ENCODE peak calls at places on chromosome 10, in nine cellular contexts. One of them, this sample, is unnamed.

GRCh38 chr10:2928219-2928840 is 139.0 kb upstream of the PFKP start:
- DNase-seq in HL-60: peak; percentile 22
- DNase-seq in AG09309: no peak
- DNase-seq in psoas muscle: peak; percentile 43
- DNase-seq in RWPE1: peak; percentile 74
- DNase-seq in epithelial cell of esophagus: peak; percentile 61
- DNase-seq in cardiac fibroblast: peak; percentile 64
- DNase-seq in fibroblast of pulmonary artery: peak; percentile 67
- DNase-seq in fibroblast of lung: peak; percentile 44
- DNase-seq in this sample: peak; percentile 53

GRCh38 chr10:110723224-110723891 is 79.2 kb downstream of the RBM20 start:
- DNase-seq in HL-60: no peak
- DNase-seq in AG09309: no peak
- DNase-seq in psoas muscle: no peak
- DNase-seq in RWPE1: no peak
- DNase-seq in epithelial cell of esophagus: no peak
- DNase-seq in cardiac fibroblast: no peak
- DNase-seq in fibroblast of pulmonary artery: no peak
- DNase-seq in fibroblast of lung: no peak
- DNase-seq in this sample: no peak

GRCh38 chr10:1420663-1421362 is 316.5 kb downstream of the ADARB2 start:
- DNase-seq in HL-60: peak; percentile 11
- DNase-seq in AG09309: no peak
- DNase-seq in psoas muscle: peak; percentile 28
- DNase-seq in RWPE1: peak; percentile 64
- DNase-seq in epithelial cell of esophagus: peak; percentile 35
- DNase-seq in cardiac fibroblast: no peak
- DNase-seq in fibroblast of pulmonary artery: no peak
- DNase-seq in fibroblast of lung: no peak
- DNase-seq in this sample: peak; percentile 49

GRCh38 chr10:109773818-109774440 is 149.4 kb downstream of the XPNPEP1 start:
- DNase-seq in HL-60: no peak
- DNase-seq in AG09309: peak; percentile 1
- DNase-seq in psoas muscle: no peak
- DNase-seq in RWPE1: peak; percentile 8
- DNase-seq in epithelial cell of esophagus: peak; percentile 45
- DNase-seq in cardiac fibroblast: peak; percentile 46
- DNase-seq in fibroblast of pulmonary artery: peak; percentile 55
- DNase-seq in fibroblast of lung: peak; percentile 12
- DNase-seq in this sample: peak; percentile 14

GRCh38 chr10:95327367-95327766 is 36.6 kb upstream of the PDLIM1 start:
- DNase-seq in HL-60: no peak
- DNase-seq in AG09309: no peak
- DNase-seq in psoas muscle: peak; percentile 67
- DNase-seq in RWPE1: peak; percentile 55
- DNase-seq in epithelial cell of esophagus: peak; percentile 75
- DNase-seq in cardiac fibroblast: peak; percentile 67
- DNase-seq in fibroblast of pulmonary artery: peak; percentile 69
- DNase-seq in fibroblast of lung: peak; percentile 55
- DNase-seq in this sample: peak; percentile 31

GRCh38 chr10:105797234-105797890 is 1156.3 kb downstream of the SORCS3 start:
- DNase-seq in HL-60: peak; percentile 1
- DNase-seq in AG09309: no peak
- DNase-seq in psoas muscle: no peak
- DNase-seq in RWPE1: peak; percentile 50
- DNase-seq in epithelial cell of esophagus: peak; percentile 69
- DNase-seq in cardiac fibroblast: peak; percentile 11
- DNase-seq in fibroblast of pulmonary artery: peak; percentile 33
- DNase-seq in fibroblast of lung: no peak
- DNase-seq in this sample: peak; percentile 0

GRCh38 chr10:89371987-89372386 is 5.9 kb upstream of the IFIT1B start:
- DNase-seq in HL-60: no peak
- DNase-seq in AG09309: no peak
- DNase-seq in psoas muscle: no peak
- DNase-seq in RWPE1: no peak
- DNase-seq in epithelial cell of esophagus: no peak
- DNase-seq in cardiac fibroblast: no peak
- DNase-seq in fibroblast of pulmonary artery: no peak
- DNase-seq in fibroblast of lung: no peak
- DNase-seq in this sample: no peak

GRCh38 chr10:99370993-99371392 is 41.8 kb downstream of the CNNM1 start:
- DNase-seq in HL-60: no peak
- DNase-seq in AG09309: no peak
- DNase-seq in psoas muscle: no peak
- DNase-seq in RWPE1: peak; percentile 33
- DNase-seq in epithelial cell of esophagus: peak; percentile 44
- DNase-seq in cardiac fibroblast: peak; percentile 20
- DNase-seq in fibroblast of pulmonary artery: peak; percentile 32
- DNase-seq in fibroblast of lung: no peak
- DNase-seq in this sample: no peak

GRCh38 chr10:4190876-4191275 is 405.9 kb upstream of the KLF6 start:
- DNase-seq in HL-60: no peak
- DNase-seq in AG09309: no peak
- DNase-seq in psoas muscle: no peak
- DNase-seq in RWPE1: no peak
- DNase-seq in epithelial cell of esophagus: peak; percentile 60
- DNase-seq in cardiac fibroblast: no peak
- DNase-seq in fibroblast of pulmonary artery: no peak
- DNase-seq in fibroblast of lung: no peak
- DNase-seq in this sample: no peak

GRCh38 chr10:92594194-92594593 is 1.3 kb downstream of the KIF11 start:
- DNase-seq in HL-60: no peak
- DNase-seq in AG09309: no peak
- DNase-seq in psoas muscle: no peak
- DNase-seq in RWPE1: no peak
- DNase-seq in epithelial cell of esophagus: no peak
- DNase-seq in cardiac fibroblast: no peak
- DNase-seq in fibroblast of pulmonary artery: no peak
- DNase-seq in fibroblast of lung: no peak
- DNase-seq in this sample: no peak

GRCh38 chr10:34753014-34753757 is 61.9 kb downstream of the PARD3 start:
- DNase-seq in HL-60: no peak
- DNase-seq in AG09309: no peak
- DNase-seq in psoas muscle: no peak
- DNase-seq in RWPE1: no peak
- DNase-seq in epithelial cell of esophagus: no peak
- DNase-seq in cardiac fibroblast: no peak
- DNase-seq in fibroblast of pulmonary artery: no peak
- DNase-seq in fibroblast of lung: no peak
- DNase-seq in this sample: no peak

GRCh38 chr10:7988985-7989384 is 65.5 kb upstream of the GATA3 start:
- DNase-seq in HL-60: no peak
- DNase-seq in AG09309: no peak
- DNase-seq in psoas muscle: no peak
- DNase-seq in RWPE1: no peak
- DNase-seq in epithelial cell of esophagus: no peak
- DNase-seq in cardiac fibroblast: no peak
- DNase-seq in fibroblast of pulmonary artery: no peak
- DNase-seq in fibroblast of lung: no peak
- DNase-seq in this sample: no peak

GRCh38 chr10:21499910-21500577 is 25.4 kb downstream of the SKIDA1 start:
- DNase-seq in HL-60: no peak
- DNase-seq in AG09309: no peak
- DNase-seq in psoas muscle: peak; percentile 32
- DNase-seq in RWPE1: no peak
- DNase-seq in epithelial cell of esophagus: no peak
- DNase-seq in cardiac fibroblast: peak; percentile 35
- DNase-seq in fibroblast of pulmonary artery: no peak
- DNase-seq in fibroblast of lung: no peak
- DNase-seq in this sample: no peak

DNA sequence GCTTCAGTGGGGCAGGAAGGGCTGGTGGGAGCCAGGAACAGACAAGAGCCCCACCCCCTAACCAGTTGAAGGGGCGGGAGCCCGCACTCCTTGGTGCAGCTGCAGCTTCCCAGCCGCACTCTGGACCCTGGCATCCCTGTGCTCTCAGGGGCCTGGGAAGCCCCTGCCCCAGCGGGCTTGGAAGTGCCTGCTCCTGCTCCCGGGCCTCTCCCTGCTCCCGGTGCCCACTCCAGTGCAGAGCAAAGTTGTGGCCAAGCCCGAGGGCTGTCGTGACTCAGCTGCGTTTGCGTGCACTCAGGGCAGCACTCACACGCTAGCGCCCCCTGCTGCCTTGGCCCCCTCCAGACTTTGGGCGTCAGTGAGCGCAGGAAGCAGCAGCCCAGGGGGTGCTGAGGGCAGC is 883.8 kb downstream of the LRMDA start:
- DNase-seq in HL-60: no peak
- DNase-seq in AG09309: no peak
- DNase-seq in psoas muscle: no peak
- DNase-seq in RWPE1: no peak
- DNase-seq in epithelial cell of esophagus: no peak
- DNase-seq in cardiac fibroblast: no peak
- DNase-seq in fibroblast of pulmonary artery: no peak
- DNase-seq in fibroblast of lung: no peak
- DNase-seq in this sample: no peak
- TF ChIP-seq CTCF in HL-60: no peak
- TF ChIP-seq CTCF in AG09309: no peak
- TF ChIP-seq CTCF in psoas muscle: no peak
- TF ChIP-seq CTCF in RWPE1: no peak
- TF ChIP-seq CTCF in epithelial cell of esophagus: no peak
- TF ChIP-seq CTCF in cardiac fibroblast: no peak
- TF ChIP-seq CTCF in fibroblast of pulmonary artery: no peak
- TF ChIP-seq CTCF in fibroblast of lung: no peak
- TF ChIP-seq CTCF in this sample: no peak

GRCh38 chr10:36344816-36345215 is 702.7 kb upstream of the FZD8 start:
- DNase-seq in HL-60: no peak
- DNase-seq in AG09309: no peak
- DNase-seq in psoas muscle: no peak
- DNase-seq in RWPE1: no peak
- DNase-seq in epithelial cell of esophagus: no peak
- DNase-seq in cardiac fibroblast: no peak
- DNase-seq in fibroblast of pulmonary artery: no peak
- DNase-seq in fibroblast of lung: peak; percentile 35
- DNase-seq in this sample: no peak

GRCh38 chr10:36349445-36350063 is 707.5 kb upstream of the FZD8 start:
- DNase-seq in HL-60: no peak
- DNase-seq in AG09309: peak; percentile 83
- DNase-seq in psoas muscle: no peak
- DNase-seq in RWPE1: no peak
- DNase-seq in epithelial cell of esophagus: peak; percentile 80
- DNase-seq in cardiac fibroblast: peak; percentile 87
- DNase-seq in fibroblast of pulmonary artery: peak; percentile 91
- DNase-seq in fibroblast of lung: peak; percentile 88
- DNase-seq in this sample: peak; percentile 95

GRCh38 chr10:36344240-36344639 is 702.1 kb upstream of the FZD8 start:
- DNase-seq in HL-60: no peak
- DNase-seq in AG09309: no peak
- DNase-seq in psoas muscle: no peak
- DNase-seq in RWPE1: no peak
- DNase-seq in epithelial cell of esophagus: no peak
- DNase-seq in cardiac fibroblast: no peak
- DNase-seq in fibroblast of pulmonary artery: no peak
- DNase-seq in fibroblast of lung: peak; percentile 32
- DNase-seq in this sample: no peak

GRCh38 chr10:36342781-36343180 is 700.7 kb upstream of the FZD8 start:
- DNase-seq in HL-60: no peak
- DNase-seq in AG09309: no peak
- DNase-seq in psoas muscle: no peak
- DNase-seq in RWPE1: no peak
- DNase-seq in epithelial cell of esophagus: no peak
- DNase-seq in cardiac fibroblast: no peak
- DNase-seq in fibroblast of pulmonary artery: no peak
- DNase-seq in fibroblast of lung: no peak
- DNase-seq in this sample: no peak

DNA sequence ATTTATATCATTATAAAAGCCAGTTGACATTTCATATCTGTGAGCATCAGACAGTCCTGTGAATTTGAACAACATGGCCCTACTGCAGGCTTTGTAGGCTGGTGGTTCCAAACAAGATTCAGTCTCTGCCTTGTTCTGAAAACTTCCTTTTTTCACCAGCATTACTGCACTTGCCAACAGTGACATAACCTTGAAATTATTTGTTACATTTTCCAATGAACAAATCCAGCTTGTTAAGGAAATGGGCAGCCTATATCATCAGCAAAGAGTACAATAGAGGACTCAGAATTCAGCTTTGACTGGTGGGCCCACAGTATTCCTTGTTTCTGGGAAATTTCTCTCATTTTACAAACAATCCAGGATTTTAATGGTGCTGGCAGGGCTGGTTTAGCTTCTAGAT is 703.7 kb upstream of the FZD8 start:
- DNase-seq in HL-60: no peak
- DNase-seq in AG09309: no peak
- DNase-seq in psoas muscle: no peak
- DNase-seq in RWPE1: no peak
- DNase-seq in epithelial cell of esophagus: no peak
- DNase-seq in cardiac fibroblast: peak; percentile 50
- DNase-seq in fibroblast of pulmonary artery: peak; percentile 64
- DNase-seq in fibroblast of lung: peak; percentile 40
- DNase-seq in this sample: no peak
- TF ChIP-seq CTCF in HL-60: no peak
- TF ChIP-seq CTCF in AG09309: no peak
- TF ChIP-seq CTCF in psoas muscle: no peak
- TF ChIP-seq CTCF in RWPE1: no peak
- TF ChIP-seq CTCF in epithelial cell of esophagus: no peak
- TF ChIP-seq CTCF in cardiac fibroblast: no peak
- TF ChIP-seq CTCF in fibroblast of pulmonary artery: no peak
- TF ChIP-seq CTCF in fibroblast of lung: no peak
- TF ChIP-seq CTCF in this sample: no peak

GRCh38 chr10:120221873-120222485 is 235.0 kb upstream of the PLPP4 start:
- DNase-seq in HL-60: no peak
- DNase-seq in AG09309: peak; percentile 2
- DNase-seq in psoas muscle: no peak
- DNase-seq in RWPE1: peak; percentile 15
- DNase-seq in epithelial cell of esophagus: peak; percentile 69
- DNase-seq in cardiac fibroblast: peak; percentile 28
- DNase-seq in fibroblast of pulmonary artery: peak; percentile 51
- DNase-seq in fibroblast of lung: peak; percentile 25
- DNase-seq in this sample: peak; percentile 35
- TF ChIP-seq CTCF in HL-60: peak; percentile 54
- TF ChIP-seq CTCF in AG09309: peak; percentile 65
- TF ChIP-seq CTCF in psoas muscle: no peak
- TF ChIP-seq CTCF in RWPE1: peak; percentile 35
- TF ChIP-seq CTCF in epithelial cell of esophagus: peak; percentile 65
- TF ChIP-seq CTCF in cardiac fibroblast: peak; percentile 39
- TF ChIP-seq CTCF in fibroblast of pulmonary artery: peak; percentile 49
- TF ChIP-seq CTCF in fibroblast of lung: no peak
- TF ChIP-seq CTCF in this sample: peak; percentile 77

DNA sequence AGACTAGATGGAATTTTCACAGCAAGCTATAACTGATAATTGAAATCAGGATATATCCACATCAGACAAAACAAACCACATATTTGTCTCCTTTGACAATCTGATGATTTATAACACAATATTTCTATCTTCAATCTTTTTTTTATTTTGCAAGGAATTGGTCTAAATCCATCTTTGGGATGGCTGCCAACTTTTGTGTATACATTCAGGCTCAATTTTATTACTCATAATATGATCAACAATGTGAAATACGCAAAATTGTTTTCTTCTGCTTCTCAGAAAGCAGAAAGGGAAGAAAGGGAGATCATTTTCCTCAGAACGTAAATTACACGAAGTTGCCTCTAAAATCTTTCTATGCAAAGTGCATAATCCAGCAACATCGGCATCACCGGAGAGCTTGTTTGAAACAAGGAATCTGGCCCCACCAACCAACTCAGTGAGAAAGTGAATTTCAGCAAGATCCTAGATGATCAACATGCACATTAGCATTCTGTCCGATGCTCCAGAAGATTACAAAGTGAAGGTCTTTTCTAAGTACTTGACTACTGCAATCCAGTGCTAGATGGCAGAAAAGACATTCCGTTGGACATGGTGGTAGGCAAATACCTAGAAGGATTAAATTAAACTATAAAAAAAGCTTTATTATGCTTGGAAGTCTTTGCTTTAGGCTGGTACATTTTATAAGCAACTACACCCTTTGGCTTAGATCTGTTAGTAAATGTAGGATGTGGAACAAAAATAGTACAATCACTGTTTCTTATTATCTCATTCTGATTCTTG is 126.3 kb upstream of the RSU1 start:
- DNase-seq in HL-60: no peak
- DNase-seq in AG09309: peak; percentile 57
- DNase-seq in psoas muscle: no peak
- DNase-seq in RWPE1: no peak
- DNase-seq in epithelial cell of esophagus: no peak
- DNase-seq in cardiac fibroblast: peak; percentile 50
- DNase-seq in fibroblast of pulmonary artery: peak; percentile 28
- DNase-seq in fibroblast of lung: peak; percentile 32
- DNase-seq in this sample: no peak
- TF ChIP-seq CTCF in HL-60: no peak
- TF ChIP-seq CTCF in AG09309: peak; percentile 13
- TF ChIP-seq CTCF in psoas muscle: no peak
- TF ChIP-seq CTCF in RWPE1: no peak
- TF ChIP-seq CTCF in epithelial cell of esophagus: no peak
- TF ChIP-seq CTCF in cardiac fibroblast: no peak
- TF ChIP-seq CTCF in fibroblast of pulmonary artery: no peak
- TF ChIP-seq CTCF in fibroblast of lung: no peak
- TF ChIP-seq CTCF in this sample: no peak